ENCODE peak calls at places on chromosomes 1 and 21, in eight cellular contexts. U is effector memory CD8-positive, alpha-beta T cell; W is WTC11; N is stimulated activated CD4-positive, alpha-beta T cell treated with anti-CD3 and anti-CD28 coated beads, TNF-alpha, amount 100 ng/mL, for 4 hours; S is breast epithelium; J is BJ; V is nephron progenitor cell; P is GM18507. C is an unnamed sample.

GRCh38 chr1:33337994-33338494 is 17.1 kb upstream of the A3GALT2 start:
- DNase-seq in U (no peak), W (no peak), N (no peak), S (no peak), J (peak), V (no peak), P (no peak), C (no peak)

GRCh38 chr1:31111290-31111951 is 45.9 kb upstream of the PUM1 start:
- DNase-seq in U (no peak), W (no peak), N (no peak), S (no peak), J (no peak), V (no peak), P (no peak), C (no peak)

GRCh38 chr21:34129039-34129891 is 55.9 kb downstream of the MRPS6 start:
- DNase-seq in U (no peak), W (no peak), N (peak), S (no peak), J (peak), V (peak), P (no peak), C (peak)

GRCh38 chr21:15132781-15133180 is 68.0 kb upstream of the NRIP1 start:
- DNase-seq in U (no peak), W (no peak), N (no peak), S (no peak), J (no peak), V (no peak), P (no peak), C (no peak)

GRCh38 chr1:197062692-197063091 is 4.4 kb downstream of the F13B start:
- DNase-seq in U (no peak), W (no peak), N (no peak), S (no peak), J (no peak), V (no peak), P (no peak), C (no peak)

GRCh38 chr1:38941527-38942019 is at the start of gene RHBDL2:
- DNase-seq in U (no peak), W (no peak), N (no peak), S (peak), J (no peak), V (no peak), P (no peak), C (no peak)

GRCh38 chr1:238063454-238063853 is 172.7 kb upstream of the ZP4 start:
- DNase-seq in U (no peak), W (no peak), N (no peak), S (no peak), J (no peak), V (no peak), P (no peak), C (no peak)

GRCh38 chr1:151327903-151328674 is 873 bp upstream of the PI4KB start:
- DNase-seq in U (peak), W (peak), N (no peak), S (no peak), J (no peak), V (peak), P (no peak), C (no peak)

GRCh38 chr1:39922139-39922757 is 20.5 kb upstream of the MYCL start:
- DNase-seq in U (no peak), W (peak), N (no peak), S (no peak), J (no peak), V (peak), P (no peak), C (no peak)

GRCh38 chr1:66231162-66232077 is 302.5 kb upstream of the SGIP1 start:
- DNase-seq in U (no peak), W (no peak), N (no peak), S (no peak), J (peak), V (no peak), P (no peak), C (no peak)

GRCh38 chr1:180157576-180158057 is 2.9 kb downstream of the QSOX1 start:
- DNase-seq in U (no peak), W (no peak), N (no peak), S (peak), J (no peak), V (no peak), P (no peak), C (no peak)

GRCh38 chr1:26114165-26114927 is 2.7 kb downstream of the PDIK1L start:
- DNase-seq in U (no peak), W (no peak), N (no peak), S (no peak), J (no peak), V (no peak), P (no peak), C (no peak)

GRCh38 chr1:94022471-94023189 is 98.3 kb downstream of the ABCA4 start:
- DNase-seq in U (no peak), W (no peak), N (no peak), S (no peak), J (peak), V (no peak), P (no peak), C (no peak)

GRCh38 chr1:168751195-168751650 is 22.2 kb upstream of the DPT start:
- DNase-seq in U (no peak), W (no peak), N (no peak), S (no peak), J (no peak), V (no peak), P (no peak), C (no peak)

GRCh38 chr1:230458509-230458908 is 32.4 kb upstream of the PGBD5 start:
- DNase-seq in U (no peak), W (no peak), N (no peak), S (no peak), J (no peak), V (no peak), P (no peak), C (no peak)

GRCh38 chr1:170664828-170665617 is 1.1 kb downstream of the PRRX1 start:
- DNase-seq in U (no peak), W (peak), N (no peak), S (no peak), J (no peak), V (peak), P (no peak), C (no peak)

GRCh38 chr1:79388694-79389361 is 382.3 kb upstream of the ADGRL4 start:
- DNase-seq in U (no peak), W (no peak), N (no peak), S (no peak), J (no peak), V (no peak), P (no peak), C (no peak)

GRCh38 chr1:44707959-44708831 is 22.8 kb downstream of the RNU5D-1 start:
- DNase-seq in U (peak), W (peak), N (no peak), S (no peak), J (no peak), V (no peak), P (no peak), C (peak)

GRCh38 chr1:100713636-100714035 is 5.9 kb upstream of the VCAM1 start:
- DNase-seq in U (no peak), W (no peak), N (no peak), S (no peak), J (no peak), V (no peak), P (no peak), C (no peak)

GRCh38 chr1:47584249-47584648 is 146.4 kb downstream of the FOXD2 start:
- DNase-seq in U (no peak), W (no peak), N (no peak), S (no peak), J (no peak), V (no peak), P (no peak), C (no peak)

GRCh38 chr1:173862769-173863223 is 5.0 kb downstream of the GAS5 start:
- DNase-seq in U (no peak), W (no peak), N (no peak), S (no peak), J (no peak), V (no peak), P (no peak), C (no peak)

GRCh38 chr1:17531682-17532487 is 7.6 kb upstream of the ARHGEF10L start:
- DNase-seq in U (no peak), W (no peak), N (no peak), S (no peak), J (no peak), V (peak), P (no peak), C (no peak)

GRCh38 chr1:205517763-205518162 is 13.3 kb downstream of the CDK18 start:
- DNase-seq in U (no peak), W (no peak), N (no peak), S (no peak), J (no peak), V (no peak), P (no peak), C (no peak)

GRCh38 chr1:151841141-151841540 is 1.5 kb upstream of the C2CD4D start:
- DNase-seq in U (no peak), W (no peak), N (no peak), S (no peak), J (no peak), V (no peak), P (no peak), C (peak)

GRCh38 chr1:227729881-227730629 is 5.0 kb downstream of the JMJD4 start:
- DNase-seq in U (peak), W (peak), N (no peak), S (no peak), J (peak), V (peak), P (no peak), C (peak)

GRCh38 chr1:109112652-109113285 is 1.1 kb upstream of the ELAPOR1 start:
- DNase-seq in U (peak), W (peak), N (peak), S (peak), J (peak), V (peak), P (peak), C (peak)

GRCh38 chr1:32242341-32242851 is 4.6 kb upstream of the FAM167B start:
- DNase-seq in U (no peak), W (peak), N (no peak), S (no peak), J (no peak), V (peak), P (no peak), C (no peak)

GRCh38 chr1:155320252-155320651 is 442 bp upstream of the RUSC1 start:
- DNase-seq in U (no peak), W (no peak), N (no peak), S (no peak), J (no peak), V (no peak), P (no peak), C (no peak)

GRCh38 chr1:65395887-65396612 is 24.4 kb upstream of the LEPR start:
- DNase-seq in U (no peak), W (no peak), N (no peak), S (no peak), J (no peak), V (no peak), P (no peak), C (no peak)

GRCh38 chr1:42931108-42931539 is 27.5 kb downstream of the SLC2A1 start:
- DNase-seq in U (peak), W (peak), N (peak), S (peak), J (no peak), V (peak), P (no peak), C (no peak)

GRCh38 chr1:91751281-91751680 is 134.7 kb downstream of the TGFBR3 start:
- DNase-seq in U (no peak), W (no peak), N (no peak), S (no peak), J (peak), V (no peak), P (no peak), C (peak)